ENCODE peak calls at places on chromosomes 6 and 20, in eight cellular contexts. One of them, this sample, is unnamed.

GRCh38 chr6:3326981-3327380 is 68.2 kb downstream of the PSMG4 start:
- DNase-seq in RWPE1: no peak
- DNase-seq in type B pancreatic cell: no peak
- DNase-seq in WERI-Rb-1: no peak
- DNase-seq in neural crest cell: no peak
- DNase-seq in breast epithelium: no peak
- DNase-seq in GM12864: no peak
- DNase-seq in suprapubic skin: no peak
- DNase-seq in this sample: no peak

GRCh38 chr6:165098165-165098564 is 211.2 kb downstream of the C6orf118 start:
- DNase-seq in type B pancreatic cell: no peak
- DNase-seq in suprapubic skin: no peak
- DNase-seq in neural crest cell: no peak
- DNase-seq in RWPE1: no peak
- DNase-seq in GM12864: no peak
- DNase-seq in breast epithelium: no peak
- DNase-seq in WERI-Rb-1: no peak
- DNase-seq in this sample: no peak

GRCh38 chr6:313917-314316 is 21.6 kb downstream of the DUSP22 start:
- DNase-seq in RWPE1: no peak
- DNase-seq in WERI-Rb-1: peak; percentile 73
- DNase-seq in neural crest cell: no peak
- DNase-seq in suprapubic skin: no peak
- DNase-seq in type B pancreatic cell: no peak
- DNase-seq in GM12864: no peak
- DNase-seq in breast epithelium: no peak
- DNase-seq in this sample: no peak

GRCh38 chr20:15799871-15800270 is 773.4 kb downstream of the KIF16B start:
- DNase-seq in WERI-Rb-1: no peak
- DNase-seq in type B pancreatic cell: no peak
- DNase-seq in RWPE1: no peak
- DNase-seq in GM12864: no peak
- DNase-seq in breast epithelium: no peak
- DNase-seq in neural crest cell: no peak
- DNase-seq in suprapubic skin: no peak
- DNase-seq in this sample: no peak

GRCh38 chr6:7087066-7087465 is 20.7 kb upstream of the RREB1 start:
- DNase-seq in WERI-Rb-1: peak; percentile 21
- DNase-seq in suprapubic skin: no peak
- DNase-seq in breast epithelium: no peak
- DNase-seq in type B pancreatic cell: no peak
- DNase-seq in GM12864: no peak
- DNase-seq in neural crest cell: no peak
- DNase-seq in RWPE1: no peak
- DNase-seq in this sample: no peak

GRCh38 chr6:37632989-37633550 is 64.6 kb downstream of the MDGA1 start:
- DNase-seq in WERI-Rb-1: no peak
- DNase-seq in breast epithelium: no peak
- DNase-seq in suprapubic skin: no peak
- DNase-seq in neural crest cell: no peak
- DNase-seq in RWPE1: no peak
- DNase-seq in GM12864: no peak
- DNase-seq in type B pancreatic cell: no peak
- DNase-seq in this sample: no peak

GRCh38 chr20:53162251-53162835 is 190.2 kb downstream of the TSHZ2 start:
- DNase-seq in type B pancreatic cell: peak; percentile 71
- DNase-seq in GM12864: no peak
- DNase-seq in WERI-Rb-1: peak; percentile 15
- DNase-seq in breast epithelium: peak; percentile 64
- DNase-seq in RWPE1: peak; percentile 78
- DNase-seq in neural crest cell: peak; percentile 10
- DNase-seq in suprapubic skin: peak; percentile 70
- DNase-seq in this sample: no peak

GRCh38 chr20:45959956-45960630 is 11.9 kb downstream of the ZNF335 start:
- DNase-seq in WERI-Rb-1: no peak
- DNase-seq in breast epithelium: no peak
- DNase-seq in type B pancreatic cell: no peak
- DNase-seq in GM12864: no peak
- DNase-seq in suprapubic skin: peak; percentile 32
- DNase-seq in neural crest cell: no peak
- DNase-seq in RWPE1: no peak
- DNase-seq in this sample: no peak

GRCh38 chr6:101803146-101803545 is 409.6 kb downstream of the GRIK2 start:
- DNase-seq in neural crest cell: no peak
- DNase-seq in suprapubic skin: no peak
- DNase-seq in type B pancreatic cell: no peak
- DNase-seq in GM12864: no peak
- DNase-seq in WERI-Rb-1: no peak
- DNase-seq in breast epithelium: no peak
- DNase-seq in RWPE1: no peak
- DNase-seq in this sample: no peak

GRCh38 chr20:31547017-31547675 is 32.9 kb downstream of the HM13 start:
- DNase-seq in breast epithelium: peak; percentile 79
- DNase-seq in GM12864: peak; percentile 67
- DNase-seq in RWPE1: peak; percentile 92
- DNase-seq in type B pancreatic cell: peak; percentile 86
- DNase-seq in WERI-Rb-1: peak; percentile 78
- DNase-seq in suprapubic skin: peak; percentile 90
- DNase-seq in neural crest cell: peak; percentile 62
- DNase-seq in this sample: peak; percentile 68
- TF ChIP-seq CTCF in breast epithelium: no peak
- TF ChIP-seq CTCF in GM12864: no peak
- TF ChIP-seq CTCF in RWPE1: no peak
- TF ChIP-seq CTCF in type B pancreatic cell: peak; percentile 37
- TF ChIP-seq CTCF in WERI-Rb-1: no peak
- TF ChIP-seq CTCF in suprapubic skin: no peak
- TF ChIP-seq CTCF in neural crest cell: no peak
- TF ChIP-seq CTCF in this sample: no peak

DNA sequence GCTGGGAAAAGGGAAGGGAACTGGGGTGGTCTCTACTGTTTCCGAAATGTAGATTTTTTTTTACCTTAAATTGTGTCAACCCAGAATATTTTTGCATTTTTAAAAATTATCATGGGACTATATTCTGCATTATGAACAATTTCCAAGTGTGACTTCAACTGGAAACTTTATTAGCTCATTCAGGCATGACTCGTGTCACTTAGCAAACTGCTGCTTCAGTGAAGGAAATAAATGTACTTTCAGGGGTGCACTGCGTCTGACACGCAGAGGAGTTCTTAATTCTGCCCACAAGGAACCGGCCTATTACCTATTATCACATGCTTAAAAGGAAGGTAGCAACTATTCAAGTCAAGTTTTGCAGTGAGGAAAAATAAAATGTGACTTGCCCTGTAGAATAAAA is 291.3 kb upstream of the PRDM1 start:
- DNase-seq in WERI-Rb-1: no peak
- DNase-seq in RWPE1: no peak
- DNase-seq in breast epithelium: no peak
- DNase-seq in suprapubic skin: no peak
- DNase-seq in neural crest cell: no peak
- DNase-seq in GM12864: no peak
- DNase-seq in type B pancreatic cell: no peak
- DNase-seq in this sample: no peak
- TF ChIP-seq CTCF in WERI-Rb-1: no peak
- TF ChIP-seq CTCF in RWPE1: no peak
- TF ChIP-seq CTCF in breast epithelium: no peak
- TF ChIP-seq CTCF in suprapubic skin: no peak
- TF ChIP-seq CTCF in neural crest cell: no peak
- TF ChIP-seq CTCF in GM12864: no peak
- TF ChIP-seq CTCF in type B pancreatic cell: no peak
- TF ChIP-seq CTCF in this sample: no peak

GRCh38 chr6:166511316-166511715 is 75.2 kb downstream of the RAMACL start:
- DNase-seq in breast epithelium: no peak
- DNase-seq in neural crest cell: no peak
- DNase-seq in RWPE1: no peak
- DNase-seq in suprapubic skin: no peak
- DNase-seq in type B pancreatic cell: no peak
- DNase-seq in WERI-Rb-1: no peak
- DNase-seq in GM12864: no peak
- DNase-seq in this sample: no peak

GRCh38 chr6:166512567-166512966 is 73.9 kb downstream of the RAMACL start:
- DNase-seq in neural crest cell: no peak
- DNase-seq in GM12864: peak; percentile 55
- DNase-seq in RWPE1: no peak
- DNase-seq in breast epithelium: no peak
- DNase-seq in type B pancreatic cell: no peak
- DNase-seq in WERI-Rb-1: peak; percentile 44
- DNase-seq in suprapubic skin: no peak
- DNase-seq in this sample: no peak

GRCh38 chr6:166516256-166516655 is 70.2 kb downstream of the RAMACL start:
- DNase-seq in neural crest cell: no peak
- DNase-seq in GM12864: no peak
- DNase-seq in breast epithelium: no peak
- DNase-seq in WERI-Rb-1: no peak
- DNase-seq in RWPE1: no peak
- DNase-seq in suprapubic skin: no peak
- DNase-seq in type B pancreatic cell: no peak
- DNase-seq in this sample: no peak

GRCh38 chr6:166514196-166514595 is 72.3 kb downstream of the RAMACL start:
- DNase-seq in neural crest cell: no peak
- DNase-seq in suprapubic skin: no peak
- DNase-seq in GM12864: no peak
- DNase-seq in breast epithelium: no peak
- DNase-seq in RWPE1: no peak
- DNase-seq in WERI-Rb-1: no peak
- DNase-seq in type B pancreatic cell: no peak
- DNase-seq in this sample: no peak

GRCh38 chr6:166515072-166515810 is 71.2 kb downstream of the RAMACL start:
- DNase-seq in suprapubic skin: no peak
- DNase-seq in WERI-Rb-1: no peak
- DNase-seq in neural crest cell: no peak
- DNase-seq in GM12864: no peak
- DNase-seq in breast epithelium: no peak
- DNase-seq in type B pancreatic cell: no peak
- DNase-seq in RWPE1: peak; percentile 96
- DNase-seq in this sample: no peak
- TF ChIP-seq CTCF in suprapubic skin: no peak
- TF ChIP-seq CTCF in WERI-Rb-1: no peak
- TF ChIP-seq CTCF in neural crest cell: no peak
- TF ChIP-seq CTCF in GM12864: no peak
- TF ChIP-seq CTCF in breast epithelium: no peak
- TF ChIP-seq CTCF in type B pancreatic cell: no peak
- TF ChIP-seq CTCF in RWPE1: peak; percentile 44
- TF ChIP-seq CTCF in this sample: no peak

GRCh38 chr20:11890331-11891080 is 27.2 kb upstream of the BTBD3 start:
- DNase-seq in type B pancreatic cell: peak; percentile 94
- DNase-seq in WERI-Rb-1: peak; percentile 97
- DNase-seq in neural crest cell: peak; percentile 89
- DNase-seq in suprapubic skin: peak; percentile 92
- DNase-seq in RWPE1: peak; percentile 87
- DNase-seq in GM12864: no peak
- DNase-seq in breast epithelium: peak; percentile 74
- DNase-seq in this sample: peak; percentile 50
- TF ChIP-seq CTCF in type B pancreatic cell: no peak
- TF ChIP-seq CTCF in WERI-Rb-1: no peak
- TF ChIP-seq CTCF in neural crest cell: peak; percentile 17
- TF ChIP-seq CTCF in suprapubic skin: no peak
- TF ChIP-seq CTCF in RWPE1: no peak
- TF ChIP-seq CTCF in GM12864: no peak
- TF ChIP-seq CTCF in breast epithelium: no peak
- TF ChIP-seq CTCF in this sample: no peak

DNA sequence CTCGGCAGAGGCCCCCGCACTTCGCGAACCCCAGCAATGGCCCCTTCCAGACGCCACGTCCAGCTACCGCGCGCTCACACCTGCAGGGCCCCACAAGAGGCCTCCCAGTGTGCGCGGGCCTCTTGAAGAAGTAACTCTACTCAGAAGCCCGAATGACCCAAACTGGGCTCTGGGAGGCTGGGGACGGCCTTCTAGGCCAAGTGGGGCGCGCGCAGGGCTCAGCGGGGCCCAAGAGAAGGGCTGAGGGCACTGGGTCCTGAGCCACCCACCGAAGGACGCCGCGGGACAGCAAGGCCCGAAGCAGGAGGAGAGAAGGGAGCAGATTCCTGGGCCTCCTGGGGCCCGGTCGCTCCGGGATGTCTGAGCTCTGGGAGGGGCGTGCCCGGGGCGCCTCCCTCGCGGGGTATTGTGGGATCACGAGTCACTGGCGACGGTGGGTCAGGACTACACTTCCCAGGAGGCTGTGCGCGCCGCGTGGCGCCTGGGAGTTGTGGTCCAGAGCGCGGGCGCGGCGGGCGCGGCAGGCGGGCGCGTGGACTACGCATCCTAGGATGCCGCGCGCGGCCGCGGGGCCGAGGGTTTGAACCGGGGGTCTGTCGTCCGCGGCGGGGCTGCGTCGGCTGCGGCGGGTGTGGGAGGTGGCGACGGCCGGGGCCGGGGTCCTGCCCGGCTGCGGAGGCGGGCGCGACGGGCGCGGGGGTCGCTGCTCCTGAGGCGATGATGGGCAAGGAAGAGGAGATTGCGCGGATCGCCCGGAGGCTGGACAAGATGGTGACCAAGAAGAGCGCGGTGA is at the start of gene TCEA2:
- DNase-seq in neural crest cell: peak; percentile 91
- DNase-seq in GM12864: peak; percentile 78
- DNase-seq in suprapubic skin: peak; percentile 98
- DNase-seq in WERI-Rb-1: peak; percentile 93
- DNase-seq in type B pancreatic cell: peak; percentile 97
- DNase-seq in breast epithelium: peak; percentile 95
- DNase-seq in RWPE1: peak; percentile 99
- DNase-seq in this sample: peak; percentile 85
- TF ChIP-seq CTCF in neural crest cell: no peak
- TF ChIP-seq CTCF in GM12864: no peak
- TF ChIP-seq CTCF in suprapubic skin: no peak
- TF ChIP-seq CTCF in WERI-Rb-1: no peak
- TF ChIP-seq CTCF in type B pancreatic cell: no peak
- TF ChIP-seq CTCF in breast epithelium: no peak
- TF ChIP-seq CTCF in RWPE1: no peak
- TF ChIP-seq CTCF in this sample: no peak

This sample was measured in omental fat pad.